ENCODE peak calls at places on chromosome 19, in five cellular contexts. U, M, T, E and O are unnamed samples.

GRCh38 chr19:31979362-31979761 is 366.0 kb upstream of the ZNF507 start:
- DNase-seq in M (no peak), E (no peak), U (no peak), T (no peak), O (no peak)

GRCh38 chr19:6987850-6988249 is 33.4 kb downstream of the MBD3L2B start:
- DNase-seq in M (no peak), T (no peak), U (no peak), E (no peak), O (no peak)

GRCh38 chr19:17796013-17796837 is 1.3 kb downstream of the B3GNT3 start:
- DNase-seq in U (no peak), M (no peak), T (no peak), E (peak; percentile 41), O (no peak)

GRCh38 chr19:47094557-47095517 is 18.7 kb downstream of the ZC3H4 start:
- DNase-seq in U (no peak), E (no peak), T (no peak), M (peak; percentile 47), O (no peak)

GRCh38 chr19:38441660-38442348 is 8.3 kb downstream of the RYR1 start:
- DNase-seq in M (no peak), U (no peak), E (peak; percentile 60), T (no peak), O (no peak)

GRCh38 chr19:37353968-37354367 is 16.9 kb upstream of the ZNF527 start:
- DNase-seq in E (no peak), M (no peak), U (no peak), T (no peak), O (no peak)

GRCh38 chr19:45955905-45956608 is 17.6 kb downstream of the NOVA2 start:
- DNase-seq in U (no peak), M (no peak), E (peak; percentile 81), T (peak; percentile 63), O (peak; percentile 27)

GRCh38 chr19:30362156-30362754 is 9.9 kb upstream of the ZNF536 start:
- DNase-seq in U (no peak), T (no peak), M (no peak), E (no peak), O (no peak)

GRCh38 chr19:33134571-33135041 is 2.7 kb downstream of the WDR88 start:
- DNase-seq in M (no peak), T (no peak), E (no peak), U (no peak), O (no peak)

GRCh38 chr19:19276851-19277250 is 3.8 kb upstream of the TM6SF2 start:
- DNase-seq in M (no peak), U (no peak), E (no peak), T (no peak), O (no peak)

GRCh38 chr19:43726736-43727592 is 11.1 kb downstream of the IRGC start:
- DNase-seq in T (peak; percentile 63), E (no peak), M (no peak), U (no peak), O (no peak)

GRCh38 chr19:55600336-55601028 is 394 bp downstream of the ZNF524 start:
- DNase-seq in M (no peak), E (no peak), U (no peak), T (peak; percentile 76), O (no peak)

GRCh38 chr19:6730941-6731670 is 6.3 kb downstream of the GPR108 start:
- DNase-seq in M (no peak), T (no peak), E (no peak), U (no peak), O (no peak)

GRCh38 chr19:1250374-1251232 is 2.2 kb downstream of the MIDN start:
- DNase-seq in T (peak; percentile 74), M (peak; percentile 81), U (no peak), E (peak; percentile 80), O (no peak)

GRCh38 chr19:22526661-22527272 is 104.6 kb upstream of the ZNF98 start:
- DNase-seq in E (no peak), M (no peak), T (no peak), U (no peak), O (no peak)

GRCh38 chr19:29665826-29666633 is 769 bp downstream of the PLEKHF1 start:
- DNase-seq in T (peak; percentile 76), U (no peak), E (no peak), M (no peak), O (no peak)

GRCh38 chr19:12997967-12998940 is 3.0 kb downstream of the NFIX start:
- DNase-seq in M (no peak), U (no peak), E (no peak), T (no peak), O (no peak)

GRCh38 chr19:12995596-12996541 is 594 bp downstream of the NFIX start:
- DNase-seq in E (no peak), U (no peak), T (no peak), M (peak; percentile 38), O (no peak)

GRCh38 chr19:12996542-12997094 is 1.3 kb downstream of the NFIX start:
- DNase-seq in T (no peak), M (no peak), U (no peak), E (no peak), O (no peak)

GRCh38 chr19:12994701-12995595 is at the start of gene NFIX:
- DNase-seq in E (no peak), M (peak; percentile 44), T (peak; percentile 81), U (peak; percentile 63), O (no peak)

DNA sequence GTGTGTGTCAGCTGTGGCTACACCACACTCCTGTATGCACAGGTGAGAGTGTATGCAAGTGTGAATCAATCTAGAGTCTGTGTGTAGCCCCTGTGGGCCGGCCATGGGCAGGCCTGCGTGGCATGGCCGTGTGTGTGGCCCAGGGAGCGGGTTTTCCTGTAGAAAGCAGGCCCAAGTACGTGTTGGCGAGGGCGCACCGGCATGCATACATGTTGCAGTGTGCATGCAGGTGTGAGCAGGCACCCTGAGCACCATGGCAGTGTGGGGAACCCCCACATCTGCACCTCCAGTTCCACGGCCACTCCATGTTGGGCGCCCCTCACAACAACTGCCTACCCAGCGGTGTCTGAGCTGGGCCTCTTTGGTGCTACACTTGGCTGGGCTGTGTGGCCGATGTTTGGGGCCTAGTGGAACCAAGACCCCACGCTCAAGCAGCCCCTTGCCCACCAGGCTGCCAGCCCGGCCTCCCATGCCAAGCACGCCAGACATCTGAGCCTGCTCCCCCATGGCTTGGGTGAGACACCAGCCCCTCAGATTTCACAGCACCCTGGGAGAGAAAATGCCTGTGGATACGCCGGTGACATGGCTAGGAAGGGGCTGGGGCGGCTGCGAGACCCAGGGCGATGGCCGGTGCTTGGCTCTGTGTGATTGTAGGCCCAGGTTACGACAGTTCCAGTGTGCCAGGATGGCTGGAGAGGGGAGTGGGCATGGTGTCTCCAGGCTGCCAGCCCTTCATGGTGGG is 2.1 kb downstream of the NFIX start:
- DNase-seq in M (no peak), U (no peak), E (no peak), T (no peak), O (no peak)
- H3K4me3 ChIP-seq in M (peak overlapping the region; percentile 76), U (peak overlapping the region; percentile 80), E (no peak overlapping the region), T (peak overlapping the region; percentile 85), O (peak overlapping the region; percentile 71)

DNA sequence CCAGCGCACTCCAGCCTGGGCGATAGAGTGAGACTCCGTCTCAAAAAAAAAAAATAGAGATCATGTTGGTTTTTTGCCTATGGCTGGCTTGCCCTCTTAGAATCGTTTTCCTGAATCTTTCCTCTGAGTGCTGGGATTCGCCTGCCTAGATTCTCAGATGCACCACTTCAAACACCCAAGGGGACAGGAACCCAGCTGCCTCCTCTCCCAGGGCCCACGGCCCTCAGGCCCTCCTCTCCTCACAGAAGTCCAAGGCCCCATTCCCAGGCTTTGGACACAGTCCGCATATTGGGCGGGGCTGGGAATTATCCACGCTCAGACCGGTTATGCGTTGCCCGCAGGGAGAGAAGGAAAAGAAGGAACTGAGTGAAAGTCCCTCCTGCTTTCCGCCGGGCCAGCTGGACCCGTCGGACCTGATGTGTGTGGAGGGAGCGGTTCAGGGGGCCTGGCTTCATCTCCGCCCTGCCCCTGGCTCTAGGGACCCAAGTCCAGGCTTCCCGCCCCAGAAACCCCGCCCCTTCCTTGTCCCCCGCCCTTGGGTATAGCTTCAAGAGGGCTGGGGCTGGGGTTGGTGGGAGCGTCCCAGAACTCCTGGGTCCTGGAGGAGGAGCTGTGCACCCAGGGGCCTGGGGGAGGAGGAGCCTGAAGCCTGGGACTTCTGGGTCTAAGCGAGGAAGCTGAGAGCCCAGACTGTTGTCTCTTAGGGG is 5.8 kb downstream of the PPFIA3 start:
- DNase-seq in T (no peak), M (no peak), E (no peak), U (no peak), O (no peak)
- H3K4me3 ChIP-seq in T (peak overlapping the region; percentile 19), M (no peak overlapping the region), E (no peak overlapping the region), U (no peak overlapping the region), O (no peak overlapping the region)

GRCh38 chr19:10863107-10863700 is 8.1 kb upstream of the CARM1 start:
- DNase-seq in E (no peak), M (peak; percentile 84), T (no peak), U (no peak), O (peak; percentile 64)
- H3K4me3 ChIP-seq in E (no peak overlapping the region), M (no peak overlapping the region), T (no peak overlapping the region), U (no peak overlapping the region), O (no peak overlapping the region)

DNA sequence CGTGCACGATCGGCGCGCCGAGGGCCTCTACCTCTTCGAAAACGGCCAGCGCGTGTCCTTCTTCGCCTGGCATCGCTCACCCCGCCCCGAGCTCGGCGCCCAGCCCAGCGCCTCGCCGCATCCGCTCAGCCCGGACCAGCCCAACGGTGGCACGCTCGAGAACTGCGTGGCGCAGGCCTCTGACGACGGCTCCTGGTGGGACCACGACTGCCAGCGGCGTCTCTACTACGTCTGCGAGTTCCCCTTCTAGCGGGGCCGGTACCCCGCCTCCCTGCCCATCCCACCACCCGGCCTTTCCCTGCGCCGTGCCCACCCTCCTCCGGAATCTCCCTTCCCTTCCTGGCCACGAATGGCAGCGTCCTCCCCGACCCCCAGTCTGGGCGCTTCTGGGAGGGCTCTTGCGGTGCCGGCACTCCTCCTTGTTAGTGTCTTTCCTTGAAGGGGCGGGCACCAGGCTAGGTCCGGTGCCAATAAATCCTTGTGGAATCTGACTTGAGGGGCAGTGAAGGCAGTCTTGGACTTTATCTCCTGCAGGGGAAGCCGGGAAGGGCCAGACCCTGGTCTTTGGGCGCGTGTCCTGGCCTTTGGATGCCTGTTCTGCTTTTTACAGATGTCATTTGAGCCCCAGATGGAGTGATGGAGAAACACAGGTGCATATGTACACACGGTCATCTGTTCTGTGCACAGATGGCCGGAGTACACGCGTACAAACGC is 2.2 kb downstream of the CLEC11A start:
- DNase-seq in U (no peak), M (no peak), T (no peak), E (no peak), O (no peak)
- H3K4me3 ChIP-seq in U (peak overlapping the region; percentile 49), M (peak overlapping the region; percentile 67), T (peak overlapping the region; percentile 73), E (peak overlapping the region; percentile 73), O (peak overlapping the region; percentile 37)

DNA sequence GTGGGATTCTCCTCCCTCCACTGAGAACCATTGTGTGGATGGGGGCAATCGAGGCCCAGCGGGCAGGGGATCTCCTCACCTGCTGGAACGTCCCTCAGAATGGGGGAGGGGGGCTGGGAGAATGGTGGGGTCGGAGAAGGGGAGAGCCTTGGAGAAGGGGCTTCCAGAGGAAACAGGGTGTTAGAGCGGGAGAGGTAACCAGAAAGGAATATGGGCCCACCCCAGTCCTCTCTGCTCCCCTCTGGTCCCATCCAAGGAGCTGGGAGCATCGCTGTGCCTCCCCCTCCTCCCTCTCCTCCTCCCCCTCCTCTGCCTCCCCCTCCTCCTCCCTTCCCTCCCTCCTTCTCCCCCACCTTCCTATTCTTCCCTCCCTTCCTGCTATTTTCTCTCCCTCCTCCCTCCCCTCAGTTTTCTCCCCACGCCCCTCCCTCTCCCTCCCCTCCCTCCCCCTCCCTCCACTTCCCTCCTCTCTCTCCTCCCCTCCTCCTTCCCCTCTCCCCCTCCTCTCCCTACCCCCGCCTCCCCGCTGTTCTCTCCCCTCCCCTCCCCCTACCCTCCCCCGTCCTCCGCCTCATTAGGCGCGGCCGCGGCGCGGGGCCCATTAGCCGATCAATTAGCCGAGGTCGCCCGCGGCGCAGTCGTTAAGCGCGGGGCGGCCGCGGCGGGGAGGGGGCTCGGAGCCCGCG is 15.5 kb downstream of the TLE5 start:
- DNase-seq in U (no peak), E (no peak), T (no peak), M (no peak), O (no peak)
- H3K4me3 ChIP-seq in U (peak overlapping the region; percentile 53), E (peak overlapping the region; percentile 39), T (peak overlapping the region; percentile 65), M (no peak overlapping the region), O (no peak overlapping the region)